ENCODE peak calls at places on chromosomes 6 and 20, in four cellular contexts. H, U, Y and P are unnamed samples.

GRCh38 chr6:78483546-78483945 is 383.8 kb upstream of the IRAK1BP1 start:
- DNase-seq in U (no peak), Y (no peak), H (peak; percentile 79), P (no peak)

GRCh38 chr20:38630727-38631126 is 29.1 kb downstream of the ARHGAP40 start:
- DNase-seq in H (no peak), Y (no peak), U (peak; percentile 10), P (no peak)

GRCh38 chr6:16544521-16544920 is 216.7 kb downstream of the ATXN1 start:
- DNase-seq in Y (no peak), U (no peak), H (no peak), P (no peak)

GRCh38 chr6:31462026-31462963 is 35.6 kb upstream of the MICB start:
- DNase-seq in H (peak; percentile 40), U (no peak), Y (peak; percentile 25), P (no peak)

GRCh38 chr20:12961725-12962124 is 47.0 kb upstream of the SPTLC3 start:
- DNase-seq in H (no peak), U (no peak), Y (no peak), P (no peak)

GRCh38 chr6:5157744-5158143 is 72.6 kb downstream of the PPP1R3G start:
- DNase-seq in U (no peak), H (no peak), Y (no peak), P (peak; percentile 38)

GRCh38 chr6:21873562-21873961 is 280.0 kb downstream of the SOX4 start:
- DNase-seq in Y (no peak), H (peak; percentile 94), U (no peak), P (no peak)

GRCh38 chr20:10076126-10077080 is 41.6 kb downstream of the ANKEF1 start:
- DNase-seq in U (no peak), Y (no peak), H (no peak), P (no peak)

GRCh38 chr20:25699914-25700313 is 3.3 kb upstream of the ZNF337 start:
- DNase-seq in U (no peak), H (peak; percentile 54), Y (no peak), P (no peak)

GRCh38 chr6:106477790-106478189 is 117.3 kb downstream of the CRYBG1 start:
- DNase-seq in Y (no peak), H (no peak), U (no peak), P (peak; percentile 71)

GRCh38 chr6:15887491-15888461 is 224.9 kb upstream of the DTNBP1 start:
- DNase-seq in H (no peak), U (no peak), Y (no peak), P (no peak)

GRCh38 chr20:56463428-56463827 is 5.0 kb upstream of the RTF2 start:
- DNase-seq in Y (no peak), H (no peak), U (no peak), P (no peak)

GRCh38 chr20:23654005-23654404 is 16.2 kb upstream of the CST3 start:
- DNase-seq in H (no peak), U (no peak), Y (no peak), P (no peak)

GRCh38 chr6:125258651-125259353 is 43.0 kb downstream of the HDDC2 start:
- DNase-seq in Y (no peak), H (no peak), U (no peak), P (no peak)

GRCh38 chr20:63675681-63676368 is 17.7 kb downstream of the RTEL1 start:
- DNase-seq in U (no peak), Y (no peak), H (no peak), P (no peak)

GRCh38 chr6:42702200-42702599 is 20.2 kb downstream of the PRPH2 start:
- DNase-seq in Y (no peak), H (peak; percentile 43), U (peak; percentile 36), P (no peak)

GRCh38 chr20:36279776-36280175 is 26.4 kb upstream of the DLGAP4 start:
- DNase-seq in U (no peak), Y (no peak), H (no peak), P (no peak)

GRCh38 chr6:151004415-151005024 is 139.0 kb downstream of the MTHFD1L start:
- DNase-seq in U (no peak), Y (no peak), H (peak; percentile 93), P (no peak)

GRCh38 chr6:27531772-27532459 is 59.0 kb upstream of the ZNF184 start:
- DNase-seq in H (no peak), Y (no peak), U (peak; percentile 79), P (no peak)

GRCh38 chr6:4180653-4181255 is 45.4 kb upstream of the ECI2 start:
- DNase-seq in Y (peak; percentile 12), H (peak; percentile 46), U (peak; percentile 67), P (peak; percentile 30)

GRCh38 chr6:89729818-89730217 is 89.8 kb downstream of the MDN1 start:
- DNase-seq in Y (no peak), U (no peak), H (no peak), P (no peak)
- TF ChIP-seq EZH2phosphoT487 in Y (no peak), U (no peak), H (no peak), P (no peak)

DNA sequence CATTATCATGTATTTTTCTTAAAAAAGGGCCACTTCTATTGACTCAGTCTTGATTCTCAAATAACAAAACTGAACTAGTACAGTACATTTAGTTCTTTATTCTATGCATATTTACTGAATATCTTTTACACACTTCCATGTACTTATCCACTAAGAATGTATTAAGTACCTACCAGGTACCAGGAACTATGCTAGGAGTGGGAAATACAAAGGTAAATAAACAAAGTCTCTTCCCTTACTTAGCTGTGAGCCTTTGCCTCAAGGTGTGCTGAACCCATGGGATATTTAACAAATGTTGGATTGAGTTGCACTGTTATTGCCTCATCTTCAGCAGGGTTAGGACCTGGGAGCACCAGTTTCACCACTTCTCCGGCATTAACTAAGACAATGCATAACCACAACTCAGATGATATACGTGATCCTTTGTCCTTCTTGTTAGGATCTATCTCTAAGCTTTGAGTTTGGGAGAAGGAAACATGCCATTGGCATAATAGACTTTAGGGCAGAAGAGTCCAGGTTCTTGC is 533.9 kb downstream of the TFAP2B start:
- DNase-seq in U (no peak), Y (no peak), H (no peak), P (no peak)
- TF ChIP-seq EZH2phosphoT487 in U (no peak), Y (no peak), H (no peak), P (no peak)

GRCh38 chr6:170152111-170152926 is 138.6 kb downstream of the DLL1 start:
- DNase-seq in Y (peak; percentile 59), U (no peak), H (no peak), P (no peak)

GRCh38 chr6:170151235-170152110 is 139.4 kb downstream of the DLL1 start:
- DNase-seq in Y (peak; percentile 51), H (no peak), U (no peak), P (no peak)

GRCh38 chr6:170150590-170150945 is 140.3 kb downstream of the DLL1 start:
- DNase-seq in Y (no peak), H (no peak), U (no peak), P (no peak)

GRCh38 chr6:170153436-170154319 is 137.2 kb downstream of the DLL1 start:
- DNase-seq in H (no peak), U (no peak), Y (no peak), P (no peak)

GRCh38 chr6:170152989-170153388 is 137.9 kb downstream of the DLL1 start:
- DNase-seq in U (peak; percentile 63), Y (peak; percentile 75), H (no peak), P (no peak)
- TF ChIP-seq EZH2phosphoT487 in U (no peak), Y (no peak), H (no peak), P (no peak)

GRCh38 chr6:33931799-33932198 is 128.0 kb upstream of the MLN start:
- DNase-seq in H (no peak), U (no peak), Y (no peak), P (no peak)

GRCh38 chr6:33933101-33933500 is 129.3 kb upstream of the MLN start:
- DNase-seq in U (no peak), Y (no peak), H (no peak), P (no peak)

GRCh38 chr6:33934726-33935270 is 131.0 kb upstream of the MLN start:
- DNase-seq in H (no peak), U (no peak), Y (no peak), P (no peak)

GRCh38 chr6:33936911-33937310 is 133.1 kb upstream of the MLN start:
- DNase-seq in U (no peak), H (no peak), Y (no peak), P (no peak)

GRCh38 chr6:33935439-33936080 is 131.8 kb upstream of the MLN start:
- DNase-seq in Y (peak; percentile 49), U (no peak), H (no peak), P (peak; percentile 49)
- TF ChIP-seq EZH2phosphoT487 in Y (no peak), U (no peak), H (no peak), P (no peak)

DNA sequence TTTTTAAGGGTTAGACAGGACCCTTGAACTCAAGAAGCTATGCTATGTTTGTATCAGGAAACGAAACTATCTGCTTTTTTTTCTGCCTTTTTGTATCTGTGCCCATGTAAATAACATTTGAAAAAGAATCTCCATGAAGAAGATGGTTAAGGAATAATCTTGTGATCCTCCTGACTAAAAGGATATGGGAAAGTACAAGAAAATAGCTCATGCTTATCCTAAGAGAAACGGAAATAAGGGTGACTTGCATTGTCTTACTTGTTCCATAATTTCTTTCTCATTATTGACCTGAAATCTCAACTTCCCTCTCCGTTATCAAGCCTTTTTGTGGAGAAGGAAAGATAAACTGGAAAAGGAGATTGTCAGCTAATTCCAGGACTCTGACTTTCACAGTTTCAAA is 5.9 kb upstream of the CFAP206 start:
- DNase-seq in Y (no peak), U (no peak), H (no peak), P (no peak)
- TF ChIP-seq EZH2phosphoT487 in Y (no peak), U (no peak), H (no peak), P (no peak)

DNA sequence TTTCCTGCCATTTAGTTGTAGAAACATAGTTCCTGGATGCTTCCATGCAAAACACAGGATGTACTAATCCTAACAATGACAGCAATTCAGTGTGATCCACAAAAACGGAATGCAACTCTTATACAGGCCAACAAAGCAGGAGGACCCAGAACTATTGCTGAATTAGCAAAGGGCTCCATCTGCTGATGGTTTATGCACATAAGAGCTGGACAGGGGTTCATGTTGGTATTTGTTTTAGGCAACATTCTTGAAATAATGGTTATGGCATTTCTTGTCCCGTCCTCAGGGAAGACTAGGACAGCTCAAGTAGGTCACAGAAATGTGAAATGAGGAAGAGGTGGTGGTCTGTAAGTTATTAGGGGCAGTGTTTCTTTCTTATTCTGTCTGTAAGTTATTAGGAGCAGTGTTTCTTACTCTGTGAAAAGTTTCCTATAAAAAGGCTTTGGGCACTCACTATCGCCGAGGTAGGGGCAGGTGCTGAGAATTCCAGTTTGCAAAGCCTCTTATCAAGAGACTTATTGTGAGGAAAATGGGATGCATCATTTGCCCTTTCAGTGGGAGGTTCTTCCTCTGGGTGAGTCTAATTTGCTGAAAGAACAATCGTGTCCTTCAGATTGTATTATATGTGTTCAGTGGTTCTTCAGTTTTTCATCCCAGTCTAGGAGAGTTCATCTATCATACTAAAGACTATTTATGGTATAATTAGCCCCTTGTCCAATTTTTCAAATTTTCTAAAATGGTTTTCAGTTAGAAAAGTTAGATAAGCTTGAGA is 171.1 kb downstream of the MCHR2 start:
- DNase-seq in H (peak; percentile 84), U (peak; percentile 37), Y (peak; percentile 64), P (peak; percentile 51)
- TF ChIP-seq EZH2phosphoT487 in H (no peak), U (no peak), Y (no peak), P (no peak)

GRCh38 chr6:116542426-116542825 is 3.1 kb downstream of the TRAPPC3L start:
- DNase-seq in U (no peak), Y (no peak), H (peak; percentile 45), P (no peak)
- TF ChIP-seq EZH2phosphoT487 in U (no peak), Y (no peak), H (no peak), P (no peak)

GRCh38 chr6:155325700-155326516 is 11.6 kb upstream of the TFB1M start:
- DNase-seq in Y (peak; percentile 2), U (no peak), H (peak; percentile 15), P (no peak)
- TF ChIP-seq EZH2phosphoT487 in Y (no peak), U (no peak), H (no peak), P (no peak)